ENCODE peak calls at places on chromosomes 4 and X, in four cellular contexts. K is tibial artery; Y is GM13977; A is activated CD8-positive, alpha-beta T cell treated with anti-CD3 and anti-CD28 coated beads for 36 hours. B is an unnamed sample.
A peak's percentile ranks its signal among the peaks of the same experiment; 100 is the strongest.

GRCh38 chr4:150739591-150739990 is 157.6 kb downstream of the MAB21L2 start:
- DNase-seq in K (no peak), Y (no peak), A (no peak), B (no peak)

GRCh38 chr4:185898413-185898812 is 86.4 kb upstream of the SORBS2 start:
- DNase-seq in K (no peak), Y (no peak), A (no peak), B (no peak)

GRCh38 chr4:185219551-185220344 is 10.3 kb downstream of the SNX25 start:
- DNase-seq in K (no peak), Y (peak; percentile 48), A (no peak), B (no peak)

GRCh38 chrX:9587551-9588096 is 122.8 kb downstream of the TBL1X start:
- DNase-seq in K (no peak), Y (no peak), A (no peak), B (no peak)

GRCh38 chr4:149980941-149981340 is 97.3 kb upstream of the DCLK2 start:
- DNase-seq in K (peak; percentile 25), Y (peak; percentile 28), A (peak; percentile 61), B (no peak)

GRCh38 chrX:12583543-12583942 is 207.7 kb upstream of the PRPS2 start:
- DNase-seq in K (no peak), Y (no peak), A (no peak), B (no peak)

GRCh38 chr4:10026485-10026884 is 5.2 kb upstream of the SLC2A9 start:
- DNase-seq in K (no peak), Y (no peak), A (no peak), B (no peak)

GRCh38 chr4:145804134-145804533 is 124.2 kb downstream of the C4orf51 start:
- DNase-seq in K (peak; percentile 39), Y (no peak), A (no peak), B (no peak)

GRCh38 chr4:13543091-13543581 is 1.2 kb downstream of the NKX3-2 start:
- DNase-seq in K (no peak), Y (peak; percentile 31), A (no peak), B (no peak)

GRCh38 chr4:173195132-173195531 is 26.5 kb downstream of the GALNT7 start:
- DNase-seq in K (no peak), Y (no peak), A (no peak), B (no peak)

GRCh38 chr4:173191623-173192041 is 23.0 kb downstream of the GALNT7 start:
- DNase-seq in K (no peak), Y (no peak), A (no peak), B (no peak)

GRCh38 chr4:173195708-173196107 is 27.1 kb downstream of the GALNT7 start:
- DNase-seq in K (no peak), Y (no peak), A (no peak), B (no peak)

GRCh38 chr4:173194175-173194574 is 25.6 kb downstream of the GALNT7 start:
- DNase-seq in K (no peak), Y (no peak), A (no peak), B (no peak)

DNA sequence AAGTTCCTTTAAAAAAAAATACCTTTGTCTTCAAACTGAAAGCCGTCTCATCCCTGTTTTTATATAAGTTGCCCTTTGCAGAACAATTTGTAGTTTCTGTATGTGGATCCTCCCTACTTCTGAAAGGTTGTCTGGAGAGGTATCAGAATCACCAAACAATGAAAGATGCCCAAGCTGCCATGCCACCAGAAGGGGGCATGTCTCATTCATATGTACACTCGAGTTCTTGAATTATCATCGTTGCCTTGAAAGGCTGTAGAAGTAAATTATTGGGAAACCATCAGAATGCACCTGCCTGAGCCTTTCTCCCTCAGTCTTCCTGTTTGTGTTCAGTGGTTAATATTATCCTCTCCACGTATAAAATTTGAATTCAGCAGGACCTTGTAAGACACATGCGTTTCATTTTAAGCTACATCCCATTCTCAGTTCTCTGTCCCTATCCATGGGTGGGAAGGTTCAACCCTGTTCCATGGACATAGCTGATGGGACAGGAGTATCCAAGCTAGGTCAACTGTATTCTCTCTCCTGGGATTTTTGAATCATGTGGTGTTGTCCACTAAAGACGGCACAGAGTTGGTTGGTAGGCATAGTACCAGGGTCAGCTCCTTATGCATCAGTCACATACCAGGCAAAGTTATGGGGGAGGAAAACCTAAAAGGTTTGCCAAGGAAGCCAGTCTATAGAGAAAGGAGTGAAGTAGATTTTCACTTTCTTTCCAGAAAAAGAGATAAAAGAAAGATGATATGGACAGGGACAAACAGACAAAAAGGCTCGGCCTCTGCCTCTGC is 24.0 kb downstream of the GALNT7 start:
- DNase-seq in K (no peak), Y (no peak), A (peak; percentile 14), B (no peak)
- TF ChIP-seq CTCF in K (no peak), Y (peak; percentile 26), A (no peak), B (no peak)

DNA sequence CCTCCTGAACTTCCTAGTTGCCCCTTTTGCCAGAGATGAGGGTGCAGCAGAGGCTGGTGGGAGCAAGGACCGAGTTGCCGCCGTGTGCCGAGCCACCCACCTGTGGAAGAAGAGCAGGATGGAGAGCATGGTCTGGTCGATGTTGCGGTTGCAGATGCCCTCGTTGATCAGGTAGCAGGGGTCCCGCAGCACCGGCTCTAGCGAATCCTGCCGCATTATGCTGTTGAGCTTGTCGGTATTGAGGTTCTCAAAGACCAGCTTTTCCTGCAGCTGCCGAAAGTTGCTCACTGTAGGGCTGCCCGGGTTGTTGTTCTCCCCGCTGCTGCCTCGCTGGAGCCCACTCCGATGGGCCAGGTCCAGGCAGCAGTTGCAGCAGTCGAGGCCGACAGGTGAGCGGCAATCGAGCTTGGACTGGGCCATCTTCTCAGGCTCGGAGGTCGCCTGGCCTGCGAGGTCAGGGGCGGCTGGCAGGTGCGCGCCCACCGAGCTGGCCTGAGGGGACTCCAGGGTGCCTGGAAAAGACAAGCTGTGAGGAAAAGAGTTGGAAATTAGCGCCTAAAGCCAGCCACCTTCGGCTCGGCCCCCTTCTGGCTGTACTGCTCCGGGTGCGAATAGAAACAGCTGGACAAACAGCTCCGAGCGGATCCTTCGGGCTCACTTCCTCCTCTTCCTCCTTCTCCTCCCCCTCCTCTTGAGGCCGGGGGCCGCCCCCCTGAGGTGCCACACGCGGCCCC is 420 bp downstream of the TSC22D3 start:
- DNase-seq in K (no peak), Y (no peak), A (no peak), B (no peak)
- TF ChIP-seq CTCF in K (peak; percentile 1), Y (no peak), A (no peak), B (no peak)

GRCh38 chr4:189825466-189825865 is 115.2 kb upstream of the FRG1 start:
- DNase-seq in K (no peak), Y (no peak), A (no peak), B (no peak)
- TF ChIP-seq CTCF in K (no peak), Y (no peak), A (no peak), B (no peak)

GRCh38 chr4:38279077-38279476 is 318.9 kb downstream of the PTTG2 start:
- DNase-seq in K (no peak), Y (no peak), A (no peak), B (no peak)
- TF ChIP-seq CTCF in K (no peak), Y (no peak), A (no peak), B (no peak)